ENCODE peak calls at places on chromosomes 12 and 14, in nine cellular contexts. P is ovary, T is GM06990, W is upper lobe of right lung, J is left ventricle myocardium inferior, Y is right atrium auricular region, G is fibroblast of lung, E is fibroblast of the aortic adventitia, Z is endothelial cell of umbilical vein. F is an unnamed sample.

GRCh38 chr12:11856971-11857370 is 207.5 kb downstream of the ETV6 start:
- DNase-seq in P (no peak), T (no peak), W (no peak), J (no peak), Y (no peak), G (no peak), E (no peak), Z (no peak), F (no peak)

GRCh38 chr12:30908389-30909087 is 18.0 kb upstream of the TSPAN11 start:
- DNase-seq in P (no peak), T (no peak), W (no peak), J (no peak), Y (no peak), G (peak; percentile 82), E (peak; percentile 93), Z (peak; percentile 16), F (peak; percentile 97)

GRCh38 chr12:27523642-27524488 is at the start of gene PPFIBP1:
- DNase-seq in P (peak; percentile 100), T (peak; percentile 99), W (peak; percentile 99), J (peak; percentile 99), Y (peak; percentile 100), G (peak; percentile 97), E (peak; percentile 98), Z (peak; percentile 99), F (peak; percentile 99)

GRCh38 chr14:34275038-34275437 is 187.0 kb downstream of the SPTSSA start:
- DNase-seq in P (no peak), T (no peak), W (no peak), J (no peak), Y (no peak), G (no peak), E (no peak), Z (no peak), F (no peak)

GRCh38 chr12:50111693-50112455 is at the start of gene COX14:
- DNase-seq in P (peak; percentile 99), T (peak; percentile 98), W (peak; percentile 99), J (peak; percentile 98), Y (peak; percentile 99), G (peak; percentile 99), E (peak; percentile 100), Z (peak; percentile 100), F (peak; percentile 100)

GRCh38 chr12:52036587-52037171 is 14.6 kb upstream of the NR4A1 start:
- DNase-seq in P (peak; percentile 95), T (peak; percentile 83), W (peak; percentile 94), J (peak; percentile 91), Y (peak; percentile 94), G (peak; percentile 77), E (peak; percentile 73), Z (peak; percentile 66), F (peak; percentile 72)

GRCh38 chr12:12890492-12890814 is 909 bp upstream of the GPRC5A start:
- DNase-seq in P (peak; percentile 66), T (no peak), W (peak; percentile 79), J (no peak), Y (no peak), G (no peak), E (no peak), Z (peak; percentile 83), F (no peak)

GRCh38 chr14:21382886-21383847 is 652 bp downstream of the SUPT16H start:
- DNase-seq in P (no peak), T (peak; percentile 67), W (peak; percentile 68), J (no peak), Y (no peak), G (peak; percentile 64), E (peak; percentile 54), Z (peak; percentile 59), F (peak; percentile 56)

GRCh38 chr14:21107360-21107781 is 6.5 kb downstream of the TMEM253 start:
- DNase-seq in P (no peak), T (no peak), W (no peak), J (no peak), Y (no peak), G (peak; percentile 46), E (peak; percentile 48), Z (no peak), F (peak; percentile 64)

GRCh38 chr12:77720258-77720657 is 110.4 kb upstream of the NAV3 start:
- DNase-seq in P (no peak), T (no peak), W (no peak), J (no peak), Y (no peak), G (no peak), E (no peak), Z (no peak), F (peak; percentile 28)

GRCh38 chr14:61322799-61323290 is 1.5 kb downstream of the PRKCH start:
- DNase-seq in P (no peak), T (no peak), W (no peak), J (no peak), Y (no peak), G (peak; percentile 7), E (no peak), Z (peak; percentile 80), F (peak; percentile 27)

GRCh38 chr12:27652174-27652763 is 44.0 kb upstream of the REP15 start:
- DNase-seq in P (peak; percentile 69), T (no peak), W (no peak), J (no peak), Y (no peak), G (peak; percentile 66), E (peak; percentile 93), Z (peak; percentile 86), F (peak; percentile 91)

GRCh38 chr14:87935895-87936294 is 57.1 kb downstream of the GALC start:
- DNase-seq in P (no peak), T (no peak), W (no peak), J (no peak), Y (no peak), G (no peak), E (no peak), Z (no peak), F (no peak)

GRCh38 chr12:26203167-26203566 is 7.8 kb downstream of the SSPN start:
- DNase-seq in P (no peak), T (no peak), W (no peak), J (no peak), Y (no peak), G (no peak), E (no peak), Z (no peak), F (no peak)

GRCh38 chr14:76115010-76115422 is 36.7 kb upstream of the GPATCH2L start:
- DNase-seq in P (no peak), T (no peak), W (no peak), J (no peak), Y (no peak), G (no peak), E (no peak), Z (no peak), F (no peak)

GRCh38 chr12:92324849-92325500 is 179.3 kb upstream of the BTG1 start:
- DNase-seq in P (no peak), T (no peak), W (no peak), J (no peak), Y (no peak), G (no peak), E (no peak), Z (no peak), F (no peak)
- TF ChIP-seq CTCF in P (no peak), T (no peak), W (no peak), J (no peak), Y (no peak), G (no peak), E (no peak), Z (no peak), F (no peak)

GRCh38 chr14:90400904-90401561 is 4.2 kb downstream of the CALM1 start:
- DNase-seq in P (no peak), T (no peak), W (no peak), J (no peak), Y (no peak), G (no peak), E (no peak), Z (no peak), F (no peak)
- H3K4me3 ChIP-seq in P (no peak overlapping the region), T (no peak overlapping the region), W (no peak overlapping the region), J (peak overlapping the region; percentile 99), Y (no peak overlapping the region), G (no peak overlapping the region), E (no peak overlapping the region), Z (no peak overlapping the region), F (no peak overlapping the region)

DNA sequence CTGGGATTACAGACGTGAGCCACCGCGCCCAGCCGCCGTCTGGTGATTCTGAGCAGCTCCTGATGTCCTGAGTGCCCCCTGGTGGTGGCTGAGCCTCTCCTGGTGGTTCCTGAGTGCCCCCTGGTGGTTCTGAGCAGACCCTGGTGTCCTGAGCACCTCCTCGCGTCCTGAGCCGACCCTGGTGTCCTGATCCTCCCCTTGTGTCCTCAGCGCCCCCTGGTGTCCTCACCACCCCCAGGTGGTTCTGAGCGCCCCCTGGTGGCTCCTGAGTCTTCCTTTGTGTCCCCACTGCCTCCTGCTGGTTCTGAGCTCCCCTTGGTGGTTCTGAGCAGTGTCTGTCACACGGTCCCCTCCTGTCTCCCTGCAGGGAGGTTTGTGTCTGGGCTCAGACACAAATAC is 1304.9 kb downstream of the TMEM121 start:
- DNase-seq in P (no peak), T (peak; percentile 83), W (peak; percentile 71), J (no peak), Y (no peak), G (no peak), E (no peak), Z (no peak), F (peak; percentile 0)
- TF ChIP-seq CTCF in P (no peak), T (peak; percentile 100), W (peak; percentile 37), J (no peak), Y (no peak), G (no peak), E (no peak), Z (peak; percentile 14), F (peak; percentile 23)

DNA sequence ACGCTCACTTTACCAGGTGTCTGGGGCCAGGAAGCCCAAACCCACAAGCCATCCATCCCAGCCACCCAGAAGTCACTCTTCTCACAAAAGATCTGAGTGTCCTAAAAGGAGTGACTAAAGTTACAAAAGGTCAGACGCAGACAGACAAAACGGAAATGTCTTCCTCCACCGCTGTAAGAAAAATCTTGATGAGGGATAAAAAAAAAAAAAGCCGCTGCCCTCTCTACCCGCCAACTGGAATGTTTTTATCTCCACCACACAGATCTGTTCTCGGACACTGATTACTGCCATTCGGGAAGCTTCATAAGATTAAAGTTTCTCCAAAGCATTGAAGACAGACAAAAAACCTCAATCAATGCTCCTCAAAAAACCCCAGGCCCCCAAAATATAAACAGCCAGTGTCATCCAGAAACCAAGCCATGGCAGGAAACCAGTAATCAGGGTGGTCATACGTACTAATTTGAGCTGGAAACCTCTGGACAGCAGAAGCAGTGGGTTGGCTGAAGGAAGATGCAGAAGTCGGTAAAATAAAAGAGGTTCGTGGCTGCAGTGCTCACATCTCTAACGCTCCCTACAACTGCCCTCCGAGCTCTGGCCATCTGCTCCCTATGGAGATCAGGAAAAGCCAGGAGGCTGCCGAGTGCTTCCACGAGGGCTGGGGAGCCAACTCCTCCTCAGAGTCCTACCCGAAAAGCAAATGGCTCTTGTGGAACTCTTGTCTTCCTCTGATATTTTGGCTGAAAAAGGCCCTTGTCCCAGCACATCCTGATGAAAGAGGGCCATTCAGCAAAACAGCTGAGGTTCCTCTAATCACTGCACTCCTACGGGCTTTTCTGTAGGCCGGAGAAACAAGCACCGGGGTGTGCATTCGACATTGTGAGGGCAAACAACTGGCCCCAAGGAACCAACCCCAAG is 30.3 kb downstream of the SSH1 start:
- DNase-seq in P (no peak), T (no peak), W (no peak), J (peak; percentile 22), Y (no peak), G (peak; percentile 79), E (peak; percentile 69), Z (peak; percentile 58), F (no peak)
- H3K4me3 ChIP-seq in P (no peak overlapping the region), T (no peak overlapping the region), W (no peak overlapping the region), J (peak overlapping the region; percentile 46), Y (no peak overlapping the region), G (peak overlapping the region; percentile 49), E (peak overlapping the region; percentile 6), Z (peak overlapping the region; percentile 49), F (no peak overlapping the region)

DNA sequence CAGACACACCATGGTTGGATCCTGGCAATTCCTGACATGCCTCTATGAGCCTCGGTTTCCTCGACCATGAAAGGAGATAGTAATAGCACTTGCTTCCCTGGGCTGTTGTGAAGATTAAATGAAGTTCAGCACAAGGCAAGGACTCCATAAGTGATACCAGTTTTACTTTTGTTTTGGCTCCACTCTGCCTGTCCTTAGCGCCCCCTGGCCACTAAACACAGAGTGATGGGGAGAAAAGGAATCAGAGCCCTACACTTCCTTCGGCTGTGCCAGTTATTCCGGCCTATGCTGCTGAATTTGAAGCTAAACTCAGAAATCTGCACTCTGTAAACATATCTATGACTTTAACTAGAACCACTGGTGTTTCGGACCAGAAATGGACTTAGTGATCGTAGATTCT is 173.8 kb downstream of the C12orf75 start:
- DNase-seq in P (no peak), T (no peak), W (no peak), J (no peak), Y (no peak), G (no peak), E (no peak), Z (no peak), F (no peak)
- TF ChIP-seq CTCF in P (no peak), T (peak; percentile 38), W (no peak), J (no peak), Y (no peak), G (no peak), E (peak; percentile 16), Z (no peak), F (peak; percentile 21)

F was measured in choroid plexus epithelial cell.